ENCODE peak calls at places on chromosomes 7 and 10, in eight cellular contexts. E is testis; K is aorta; H is stimulated activated CD8-positive, alpha-beta memory T cell treated with anti-CD3 and anti-CD28 coated beads, Interleukin-4, amount 100 ng/mL, for 24 hours; D is NCI-H82; Q is stimulated activated CD4-positive, alpha-beta T cell treated with anti-CD3 and anti-CD28 coated beads, TNF-alpha, amount 100 ng/mL, for 4 hours; C is heart right ventricle; G is NCI-H1694 treated with DMSO at 0.1 percent for 48 hours. V is an unnamed sample.
A peak's percentile ranks its signal among the peaks of the same experiment; 100 is the strongest.

GRCh38 chr7:17299477-17299991 is 1.1 kb downstream of the AHR start:
- DNase-seq in K (no peak), C (no peak), Q (no peak), E (peak; percentile 34), D (peak; percentile 58), G (no peak), H (no peak), V (peak; percentile 15)

GRCh38 chr7:14747701-14748100 is 154.8 kb downstream of the DGKB start:
- DNase-seq in D (peak; percentile 33), Q (no peak), C (no peak), E (no peak), H (no peak), K (no peak), G (peak; percentile 79), V (peak; percentile 82)

GRCh38 chr10:132273966-132274365 is 33.8 kb downstream of the STK32C start:
- DNase-seq in Q (no peak), G (no peak), E (no peak), C (no peak), K (peak; percentile 62), H (no peak), D (no peak), V (no peak)

GRCh38 chr7:155483868-155484325 is 26.0 kb downstream of the EN2 start:
- DNase-seq in D (no peak), Q (no peak), C (no peak), K (no peak), G (no peak), H (no peak), E (peak; percentile 19), V (no peak)

GRCh38 chr10:44334621-44335184 is 50.2 kb downstream of the CXCL12 start:
- DNase-seq in K (no peak), Q (no peak), E (no peak), G (no peak), D (peak; percentile 26), H (no peak), C (no peak), V (peak; percentile 92)

GRCh38 chr10:122077311-122077875 is 88.4 kb downstream of the TACC2 start:
- DNase-seq in K (no peak), G (no peak), Q (no peak), C (no peak), H (no peak), E (no peak), D (no peak), V (no peak)

GRCh38 chr7:91265693-91266066 is 1.4 kb downstream of the FZD1 start:
- DNase-seq in H (no peak), G (no peak), Q (no peak), E (no peak), K (peak; percentile 77), C (peak; percentile 20), D (peak; percentile 33), V (peak; percentile 57)

GRCh38 chr10:28853195-28853594 is 175.9 kb downstream of the BAMBI start:
- DNase-seq in G (no peak), E (peak; percentile 52), Q (no peak), H (no peak), K (no peak), C (no peak), D (no peak), V (no peak)

GRCh38 chr10:1402821-1403507 is 334.4 kb downstream of the ADARB2 start:
- DNase-seq in Q (no peak), K (no peak), G (no peak), C (no peak), D (no peak), H (no peak), E (peak; percentile 2), V (no peak)

GRCh38 chr10:131174211-131174565 is 137.3 kb downstream of the TCERG1L start:
- DNase-seq in Q (no peak), D (no peak), G (no peak), H (no peak), K (no peak), E (no peak), C (no peak), V (no peak)

GRCh38 chr7:7972128-7972527 is 3.5 kb downstream of the GLCCI1 start:
- DNase-seq in G (peak; percentile 28), D (peak; percentile 58), C (no peak), K (no peak), E (no peak), Q (no peak), H (no peak), V (no peak)

GRCh38 chr10:131870831-131871672 is 29.8 kb upstream of the PPP2R2D start:
- DNase-seq in E (no peak), Q (no peak), H (no peak), D (peak; percentile 31), C (no peak), G (no peak), K (peak; percentile 52), V (peak; percentile 51)

GRCh38 chr10:126650164-126650563 is 20.3 kb downstream of the C10orf90 start:
- DNase-seq in Q (no peak), C (no peak), D (no peak), E (no peak), H (no peak), K (no peak), G (no peak), V (no peak)

GRCh38 chr7:57181281-57181680 is 49.0 kb upstream of the ZNF479 start:
- DNase-seq in D (no peak), E (no peak), Q (no peak), K (no peak), H (no peak), G (no peak), C (no peak), V (no peak)